ENCODE peak calls at places on chromosomes 16 and 17, in four cellular contexts. N is adrenal gland; D is WERI-Rb-1; O is effector memory CD4-positive, alpha-beta T cell. F is an unnamed sample.
A peak's percentile ranks its signal among the peaks of the same experiment; 100 is the strongest.

GRCh38 chr16:8229011-8229520 is 361.2 kb downstream of the TMEM114 start:
- DNase-seq in N (no peak), O (no peak), D (no peak), F (no peak)

GRCh38 chr17:36994438-36994837 is 45.7 kb downstream of the AATF start:
- DNase-seq in N (no peak), O (no peak), D (no peak), F (no peak)

GRCh38 chr17:7508846-7509245 is 24.7 kb downstream of the POLR2A start:
- DNase-seq in D (no peak), N (no peak), O (no peak), F (no peak)

GRCh38 chr16:88973007-88973410 is 4.0 kb downstream of the CBFA2T3 start:
- DNase-seq in D (no peak), O (no peak), N (no peak), F (no peak)

GRCh38 chr17:68390888-68391545 is 66.3 kb downstream of the WIPI1 start:
- DNase-seq in O (no peak), D (no peak), N (no peak), F (no peak)

GRCh38 chr16:67910162-67910561 is 17.1 kb downstream of the PSKH1 start:
- DNase-seq in O (no peak), D (no peak), N (no peak), F (no peak)

GRCh38 chr17:37671028-37671812 is 28.0 kb upstream of the DDX52 start:
- DNase-seq in O (no peak), D (no peak), N (no peak), F (no peak)

GRCh38 chr16:84138824-84139627 is 6.0 kb downstream of the HSDL1 start:
- DNase-seq in O (no peak), D (no peak), N (peak; percentile 72), F (no peak)

GRCh38 chr17:17071531-17072360 is 29.5 kb downstream of the MPRIP start:
- DNase-seq in D (no peak), N (peak; percentile 33), O (no peak), F (no peak)

GRCh38 chr17:36498155-36498554 is 11.7 kb downstream of the ZNHIT3 start:
- DNase-seq in D (no peak), O (no peak), N (no peak), F (no peak)

GRCh38 chr17:14693382-14693781 is 392.5 kb downstream of the HS3ST3B1 start:
- DNase-seq in O (no peak), D (no peak), N (no peak), F (no peak)

GRCh38 chr17:70034158-70034557 is 40.9 kb upstream of the KCNJ16 start:
- DNase-seq in O (no peak), D (no peak), N (no peak), F (no peak)

GRCh38 chr16:69396187-69397061 is 10.6 kb upstream of the TERF2 start:
- DNase-seq in N (peak; percentile 94), O (peak; percentile 41), D (peak; percentile 76), F (peak; percentile 80)

GRCh38 chr16:78277374-78277773 is 177.9 kb downstream of the WWOX start:
- DNase-seq in O (no peak), N (no peak), D (peak; percentile 49), F (no peak)

GRCh38 chr17:18191071-18191667 is 7.5 kb downstream of the ALKBH5 start:
- DNase-seq in O (no peak), N (peak; percentile 80), D (no peak), F (no peak)

GRCh38 chr16:54783226-54783625 is 147.4 kb upstream of the IRX5 start:
- DNase-seq in O (no peak), D (no peak), N (no peak), F (peak; percentile 10)

GRCh38 chr17:9628509-9628908 is 16.8 kb upstream of the USP43 start:
- DNase-seq in O (no peak), D (no peak), N (no peak), F (no peak)

GRCh38 chr16:88367560-88367959 is 15.2 kb upstream of the ZNF469 start:
- DNase-seq in N (no peak), D (no peak), O (no peak), F (no peak)

GRCh38 chr17:80034977-80035686 is 540 bp downstream of the TBC1D16 start:
- DNase-seq in N (no peak), D (no peak), O (peak; percentile 46), F (no peak)

GRCh38 chr17:2580641-2581040 is 12.8 kb upstream of the PAFAH1B1 start:
- DNase-seq in D (no peak), O (no peak), N (peak; percentile 7), F (no peak)

GRCh38 chr16:89122322-89122831 is 28.7 kb downstream of the ACSF3 start:
- DNase-seq in D (no peak), O (peak; percentile 28), N (no peak), F (no peak)

GRCh38 chr16:76910931-76911330 is 280.1 kb upstream of the MON1B start:
- DNase-seq in O (no peak), D (no peak), N (no peak), F (peak; percentile 34)

GRCh38 chr16:49194499-49195260 is 87.0 kb downstream of the CBLN1 start:
- DNase-seq in O (no peak), N (no peak), D (no peak), F (no peak)

GRCh38 chr17:2863204-2863603 is 67.0 kb downstream of the RAP1GAP2 start:
- DNase-seq in N (no peak), D (no peak), O (no peak), F (no peak)

GRCh38 chr17:28685366-28685765 is 23.4 kb downstream of the SUPT6H start:
- DNase-seq in O (no peak), D (no peak), N (no peak), F (no peak)

GRCh38 chr16:26765087-26765486 is 301.6 kb upstream of the C16orf82 start:
- DNase-seq in O (no peak), N (no peak), D (peak; percentile 15), F (no peak)

GRCh38 chr17:19464033-19465026 is 53.3 kb downstream of the RNF112 start:
- DNase-seq in O (no peak), D (no peak), N (peak; percentile 53), F (no peak)

GRCh38 chr16:87706278-87707000 is 59.3 kb downstream of the KLHDC4 start:
- DNase-seq in D (no peak), O (no peak), N (no peak), F (no peak)

GRCh38 chr16:86572616-86573015 is 5.7 kb upstream of the FOXL1 start:
- DNase-seq in D (no peak), N (no peak), O (no peak), F (no peak)

GRCh38 chr16:66800856-66801255 is 528 bp downstream of the TERB1 start:
- DNase-seq in D (no peak), N (no peak), O (no peak), F (no peak)

GRCh38 chr16:11669380-11670146 is 1.3 kb downstream of the SNN start:
- DNase-seq in D (no peak), O (no peak), N (peak; percentile 89), F (no peak)

GRCh38 chr16:5653789-5654188 is 556.2 kb upstream of the EEF2KMT start:
- DNase-seq in O (no peak), N (no peak), D (peak; percentile 66), F (no peak)

GRCh38 chr16:87621976-87622713 is 19.8 kb downstream of the JPH3 start:
- DNase-seq in N (no peak), D (no peak), O (no peak), F (no peak)

GRCh38 chr16:67241008-67241900 is 6.0 kb downstream of the FHOD1 start:
- DNase-seq in O (no peak), N (peak; percentile 90), D (no peak), F (no peak)

GRCh38 chr16:29804020-29804419 is 2.3 kb upstream of the MAZ start:
- DNase-seq in O (no peak), N (peak; percentile 59), D (no peak), F (no peak)

GRCh38 chr16:88453621-88454314 is 688 bp downstream of the ZFPM1 start:
- DNase-seq in N (peak; percentile 66), D (no peak), O (no peak), F (no peak)

GRCh38 chr17:81337449-81337848 is 42.3 kb upstream of the SLC38A10 start:
- DNase-seq in O (no peak), D (no peak), N (no peak), F (no peak)

GRCh38 chr16:49833796-49834195 is 22.1 kb downstream of the ZNF423 start:
- DNase-seq in O (no peak), N (no peak), D (no peak), F (no peak)

DNA sequence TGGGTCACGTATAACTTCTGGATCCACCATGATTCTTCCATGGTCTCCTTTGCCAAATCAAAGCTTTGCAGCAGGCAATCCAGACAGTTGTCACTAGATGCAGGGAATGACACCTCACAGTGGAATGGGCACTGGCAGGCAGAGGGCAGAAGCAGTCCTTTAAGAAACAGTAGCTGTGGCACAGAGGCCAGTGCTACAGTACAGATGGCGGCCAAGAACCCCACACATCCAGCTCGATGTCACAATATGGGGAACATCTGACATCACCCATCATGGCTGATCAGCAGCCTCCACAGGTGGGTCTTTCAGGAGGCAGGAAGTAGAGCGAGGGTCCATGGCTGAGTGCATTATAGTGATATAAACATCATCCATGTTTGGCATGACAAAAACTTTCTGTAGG is 18.8 kb upstream of the ERN1 start:
- DNase-seq in N (no peak), O (no peak), D (no peak), F (no peak)
- H3K27ac ChIP-seq in N (no peak overlapping the region), O (no peak overlapping the region), D (peak overlapping the region; percentile 84), F (peak overlapping the region; percentile 97)

GRCh38 chr16:22970191-22970845 is 156.4 kb downstream of the HS3ST2 start:
- DNase-seq in N (no peak), O (no peak), D (peak; percentile 18), F (no peak)
- H3K27ac ChIP-seq in N (no peak overlapping the region), O (no peak overlapping the region), D (no peak overlapping the region), F (no peak overlapping the region)

DNA sequence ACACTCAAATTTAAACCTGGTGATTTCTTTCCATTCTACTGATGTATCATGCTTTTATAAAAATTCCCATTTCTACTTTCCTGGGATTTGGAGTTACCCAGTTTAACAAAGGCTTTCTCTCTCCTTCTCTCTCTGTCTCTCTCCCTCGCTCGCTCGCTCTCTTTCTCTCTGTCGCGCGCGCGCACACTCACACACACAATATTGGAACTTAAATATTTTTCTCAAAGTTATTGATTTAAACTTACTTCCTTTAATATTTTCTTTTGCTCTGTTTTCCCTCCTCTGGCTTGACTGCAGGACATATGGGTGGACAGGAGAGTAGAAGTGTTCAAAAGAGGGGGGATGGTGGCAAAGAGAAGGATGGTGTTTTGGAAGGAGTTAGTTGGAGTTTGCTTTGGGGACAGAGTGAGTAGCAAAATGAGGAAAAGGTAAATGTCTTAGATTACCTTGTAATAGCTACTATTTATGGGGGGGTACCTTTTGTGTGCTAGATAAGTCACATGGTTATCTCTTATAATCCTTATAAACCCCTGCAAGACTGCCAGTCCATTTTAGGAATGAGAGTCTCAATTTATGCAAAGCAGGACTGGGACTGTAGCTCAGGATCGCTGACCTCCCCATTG is 903 bp upstream of the TRIM25 start:
- DNase-seq in N (no peak), D (no peak), O (no peak), F (no peak)
- H3K27ac ChIP-seq in N (peak overlapping the region; percentile 86), D (peak overlapping the region; percentile 81), O (peak overlapping the region; percentile 76), F (peak overlapping the region; percentile 99)

DNA sequence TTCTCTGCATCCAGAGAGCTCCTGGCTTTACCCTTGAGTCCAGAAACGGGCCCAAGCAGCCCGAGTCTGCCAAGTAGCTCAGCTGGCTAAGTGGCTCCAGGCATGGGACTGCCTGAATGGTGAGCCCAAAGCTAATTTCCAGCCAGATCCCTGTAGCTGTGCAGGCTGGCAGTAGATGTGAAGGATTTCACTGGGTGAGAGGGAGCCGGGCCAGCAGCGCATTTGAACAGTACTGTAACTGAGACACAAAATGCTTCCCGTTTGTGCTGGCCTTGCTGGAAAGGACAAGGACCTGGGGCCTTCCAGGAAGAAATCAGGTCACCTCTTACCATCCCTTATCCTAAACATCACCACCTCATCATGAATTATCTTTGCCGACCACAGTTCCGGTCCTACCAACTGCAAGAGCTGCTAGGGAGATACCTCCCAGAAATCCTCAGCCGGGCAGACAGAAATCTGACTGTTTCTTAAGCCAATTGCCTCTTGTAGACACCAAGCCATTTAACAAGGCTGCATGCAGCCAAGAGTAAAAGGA is 3.7 kb downstream of the TIMP2 start:
- DNase-seq in O (no peak), D (no peak), N (peak; percentile 82), F (no peak)
- H3K27ac ChIP-seq in O (no peak overlapping the region), D (no peak overlapping the region), N (peak overlapping the region; percentile 5), F (no peak overlapping the region)

F was measured in epithelial cell of prostate.